ENCODE peak calls at places on chromosome 3, in seven cellular contexts. S is OCI-LY7, Y is H9, A is GM23338, E is GM23248, X is neuronal stem cell, Q is right atrium auricular region. J is an unnamed sample. For H3K4me1, the result is how much of the 10 kb centered on the place peaks cover.

GRCh38 chr3:43389388-43390254 is 103.3 kb downstream of the SNRK start:
- DNase-seq in S (peak), Q (peak), Y (no peak), E (no peak), A (no peak), X (no peak), J (no peak)

GRCh38 chr3:31321620-31322019 is 211.1 kb upstream of the STT3B start:
- DNase-seq in Q (no peak), S (no peak), X (no peak), E (no peak), A (no peak), Y (no peak), J (no peak)

GRCh38 chr3:7682822-7683229 is 818.8 kb upstream of the LMCD1 start:
- DNase-seq in Q (peak), E (peak), S (no peak), A (peak), Y (no peak), X (no peak), J (no peak)

GRCh38 chr3:179067839-179068238 is 3.8 kb downstream of the ZMAT3 start:
- DNase-seq in A (no peak), E (no peak), Y (no peak), Q (no peak), X (no peak), S (no peak), J (no peak)

GRCh38 chr3:109369510-109369909 is 32.2 kb upstream of the DPPA4 start:
- DNase-seq in A (peak), E (no peak), X (no peak), Y (peak), Q (no peak), S (no peak), J (peak)

GRCh38 chr3:155270485-155271342 is 22.8 kb downstream of the STRIT1 start:
- DNase-seq in Y (peak), S (peak), X (no peak), E (peak), Q (no peak), A (no peak), J (no peak)

GRCh38 chr3:82000773-82001172 is 239.3 kb upstream of the GBE1 start:
- DNase-seq in A (peak), E (no peak), Q (no peak), S (no peak), X (no peak), Y (peak), J (no peak)

GRCh38 chr3:59128685-59129084 is 78.9 kb upstream of the CFAP20DC start:
- DNase-seq in A (peak), Y (peak), X (peak), E (no peak), S (no peak), Q (no peak), J (peak)

GRCh38 chr3:53689681-53690080 is 156.5 kb downstream of the CHDH start:
- DNase-seq in S (no peak), Y (no peak), X (no peak), A (no peak), Q (no peak), E (no peak), J (no peak)

GRCh38 chr3:46349484-46350261 is 4.2 kb upstream of the CCR2 start:
- DNase-seq in S (no peak), E (no peak), A (no peak), Y (no peak), X (no peak), Q (no peak), J (no peak)

GRCh38 chr3:52216585-52217408 is 8.6 kb downstream of the TLR9 start:
- DNase-seq in Q (peak), S (no peak), X (no peak), E (peak), A (no peak), Y (peak), J (no peak)

GRCh38 chr3:23743141-23743784 is 62.5 kb upstream of the UBE2E1 start:
- DNase-seq in E (no peak), X (no peak), A (peak), Q (no peak), Y (peak), S (no peak), J (peak)

GRCh38 chr3:52983336-52983807 is 62.5 kb downstream of the SFMBT1 start:
- DNase-seq in Q (no peak), A (no peak), E (no peak), X (no peak), S (peak), Y (no peak), J (no peak)

GRCh38 chr3:142808103-142808917 is 80.6 kb downstream of the PCOLCE2 start:
- DNase-seq in S (no peak), Y (no peak), A (no peak), X (no peak), Q (no peak), E (peak), J (no peak)

GRCh38 chr3:146256851-146257486 is 6.1 kb upstream of the PLSCR4 start:
- DNase-seq in E (peak), S (no peak), Q (no peak), X (no peak), A (peak), Y (peak), J (peak)

GRCh38 chr3:189419022-189419421 is 212.2 kb upstream of the TP63 start:
- DNase-seq in X (no peak), E (no peak), Q (no peak), Y (no peak), A (no peak), S (no peak), J (no peak)

GRCh38 chr3:39752751-39753150 is 56.7 kb upstream of the MYRIP start:
- DNase-seq in X (no peak), Y (no peak), S (no peak), E (peak), Q (no peak), A (no peak), J (no peak)

GRCh38 chr3:149658444-149659172 is 783 bp upstream of the WWTR1 start:
- DNase-seq in E (peak), A (peak), Y (peak), X (peak), S (no peak), Q (peak), J (peak)

GRCh38 chr3:28799084-28799483 is 450.5 kb upstream of the AZI2 start:
- DNase-seq in S (no peak), Q (no peak), X (no peak), Y (no peak), A (peak), E (peak), J (peak)

GRCh38 chr3:194205675-194206133 is 69.8 kb downstream of the HES1 start:
- DNase-seq in E (no peak), S (peak), Q (no peak), A (peak), X (no peak), Y (peak), J (no peak)

GRCh38 chr3:14042680-14043079 is 82.0 kb downstream of the CHCHD4 start:
- DNase-seq in X (no peak), S (no peak), Y (no peak), A (no peak), E (peak), Q (no peak), J (no peak)

GRCh38 chr3:107067421-107067820 is 309.8 kb upstream of the CCDC54 start:
- DNase-seq in Q (no peak), A (no peak), S (no peak), Y (no peak), E (no peak), X (no peak), J (no peak)
- H3K4me1 ChIP-seq in Q (under half), A (under half), S (under half), Y (under half), E (half or more), X (under half), J (under half)

DNA sequence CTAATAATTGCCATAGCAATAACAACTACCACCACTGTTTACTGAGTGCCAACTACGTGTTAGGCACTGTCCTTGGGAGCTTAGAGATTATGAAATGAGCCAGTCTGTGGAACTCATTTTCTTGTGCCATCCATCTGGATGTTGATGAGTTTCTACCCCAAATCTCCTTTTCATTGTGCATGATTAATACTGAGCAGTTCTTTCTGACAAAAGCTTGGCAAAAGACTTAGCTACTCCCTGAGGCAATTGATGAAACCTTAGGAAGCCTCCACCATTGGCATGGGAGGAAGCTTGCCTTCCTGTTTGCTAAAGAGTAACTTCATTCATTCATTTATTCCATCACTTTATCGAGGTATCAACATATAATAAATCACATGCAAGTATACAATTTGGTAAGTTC is 39.8 kb downstream of the PRICKLE2 start:
- DNase-seq in E (peak), A (no peak), X (no peak), S (no peak), Y (no peak), Q (no peak), J (no peak)
- H3K4me1 ChIP-seq in E (half or more), A (under half), X (under half), S (under half), Y (under half), Q (under half), J (under half)

GRCh38 chr3:128799650-128800049 is 73.7 kb downstream of the RAB7A start:
- DNase-seq in Y (no peak), X (no peak), Q (no peak), A (no peak), S (no peak), E (no peak), J (no peak)
- H3K4me1 ChIP-seq in Y (under half), X (under half), Q (under half), A (under half), S (under half), E (under half), J (under half)

GRCh38 chr3:42014949-42015533 is 53.1 kb upstream of the ULK4 start:
- DNase-seq in X (no peak), E (peak), A (peak), S (peak), Q (no peak), Y (no peak), J (peak)

GRCh38 chr3:42012935-42013651 is 51.2 kb upstream of the ULK4 start:
- DNase-seq in Y (peak), Q (no peak), S (peak), E (peak), X (no peak), A (peak), J (peak)

GRCh38 chr3:42014443-42014945 is 52.6 kb upstream of the ULK4 start:
- DNase-seq in A (no peak), S (peak), Y (no peak), Q (no peak), E (peak), X (no peak), J (peak)

GRCh38 chr3:42012378-42012934 is 50.6 kb upstream of the ULK4 start:
- DNase-seq in Q (no peak), Y (no peak), S (peak), E (no peak), A (no peak), X (no peak), J (no peak)

DNA sequence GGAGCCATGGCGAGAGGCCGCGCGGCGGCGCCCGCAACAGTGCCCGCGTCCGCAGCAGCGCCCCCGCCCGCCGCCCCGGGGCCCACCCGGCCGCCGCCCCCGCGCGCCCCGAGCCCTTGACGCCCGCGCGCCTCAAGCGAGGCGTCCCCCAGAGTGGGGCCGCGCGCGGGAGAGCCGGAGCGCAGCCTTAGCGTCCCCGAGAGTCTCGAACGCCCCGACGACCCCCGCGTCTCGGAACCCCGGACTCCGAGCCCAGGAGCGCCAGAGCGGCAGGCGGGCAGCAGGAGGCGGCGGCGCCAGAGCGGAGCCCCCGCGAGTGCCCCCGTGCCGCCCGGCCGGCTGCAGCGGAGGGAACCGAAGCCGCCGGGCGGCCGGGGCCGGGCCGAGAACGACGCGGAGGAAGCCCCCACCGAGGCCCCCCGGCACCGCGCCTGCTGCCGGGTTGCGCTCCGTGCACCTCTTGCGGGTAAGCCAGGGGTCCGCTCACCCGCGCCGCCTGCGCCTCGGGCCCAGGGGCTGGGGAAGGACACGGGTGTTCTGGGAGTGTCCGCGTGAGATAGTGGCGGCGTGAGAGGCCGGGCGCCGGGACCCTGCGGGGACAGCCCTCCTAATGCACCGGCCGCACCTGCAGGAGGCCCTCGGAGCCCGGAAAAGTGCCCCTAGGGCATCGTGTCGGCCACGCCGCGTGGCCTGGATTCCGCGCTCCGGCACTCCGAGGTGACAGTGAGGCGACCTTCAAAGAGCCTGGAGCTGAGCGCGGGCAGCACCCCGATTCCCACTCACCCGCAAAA is 51.9 kb upstream of the ULK4 start:
- DNase-seq in S (peak), Q (no peak), Y (no peak), X (no peak), E (peak), A (peak), J (peak)
- H3K4me1 ChIP-seq in S (half or more), Q (under half), Y (under half), X (under half), E (under half), A (under half), J (under half)

GRCh38 chr3:4753073-4753691 is 226.1 kb upstream of the BHLHE40 start:
- DNase-seq in E (no peak), Y (no peak), A (no peak), S (no peak), X (no peak), Q (no peak), J (no peak)
- H3K4me1 ChIP-seq in E (under half), Y (under half), A (under half), S (under half), X (under half), Q (under half), J (under half)

GRCh38 chr3:126414406-126414805 is 19.7 kb downstream of the CFAP100 start:
- DNase-seq in X (no peak), E (no peak), A (no peak), S (no peak), Y (no peak), Q (no peak), J (no peak)
- H3K4me1 ChIP-seq in X (under half), E (under half), A (under half), S (under half), Y (under half), Q (under half), J (under half)

DNA sequence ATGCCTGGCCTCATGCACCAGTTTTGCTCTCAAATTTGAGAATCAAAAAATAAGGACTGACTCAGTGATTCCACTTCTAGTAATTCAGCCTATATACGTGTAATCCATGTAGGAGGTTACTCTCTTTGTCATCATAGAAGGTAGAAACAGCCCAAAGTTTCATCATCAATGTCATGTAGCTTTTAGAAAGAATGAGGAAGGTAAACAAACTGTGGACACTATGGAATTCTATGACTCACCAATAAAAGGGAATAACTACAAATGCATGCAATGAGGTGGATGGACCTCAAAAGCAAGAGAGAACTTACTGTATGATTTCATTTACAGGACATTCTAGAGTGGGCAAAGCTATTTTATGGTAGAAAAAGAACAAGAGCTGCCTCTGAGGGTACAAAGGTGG is 93.2 kb upstream of the LRIG1 start:
- DNase-seq in Y (no peak), E (peak), S (no peak), Q (no peak), A (no peak), X (no peak), J (no peak)
- H3K4me1 ChIP-seq in Y (under half), E (under half), S (under half), Q (under half), A (under half), X (under half), J (half or more)

DNA sequence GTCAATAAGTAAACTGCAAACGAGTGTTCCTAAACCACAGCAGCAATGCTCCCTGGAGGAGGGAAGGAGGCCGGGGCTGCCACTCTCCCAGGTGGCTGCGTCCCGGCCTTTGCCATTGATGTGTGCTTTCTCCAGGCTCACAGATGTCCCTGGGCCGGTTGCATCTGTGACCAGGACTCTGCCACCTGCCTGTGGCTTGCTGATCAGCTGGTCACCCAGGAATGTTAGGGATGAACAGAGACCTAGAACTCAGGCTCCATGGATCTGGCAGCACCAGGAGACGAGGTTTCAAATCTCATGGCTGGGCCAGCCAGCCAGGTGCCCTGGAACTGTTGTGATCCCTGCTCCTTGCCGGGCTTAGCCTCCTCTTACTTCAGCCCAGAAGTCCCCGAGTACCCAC is 65.7 kb downstream of the KLF15 start:
- DNase-seq in Y (peak), E (no peak), S (no peak), X (no peak), Q (no peak), A (no peak), J (no peak)
- H3K4me1 ChIP-seq in Y (under half), E (under half), S (half or more), X (under half), Q (under half), A (under half), J (under half)